ENCODE peak calls at places on chromosome 12, in four cellular contexts. Y is A549, G is endothelial cell of umbilical vein, H is GM12878. B is an unnamed sample.

GRCh38 chr12:47078733-47079364 is 572 bp upstream of the PCED1B start:
- DNase-seq in Y (peak), G (peak), H (no peak), B (no peak)

GRCh38 chr12:110197003-110197402 is 72.8 kb downstream of the IFT81 start:
- DNase-seq in Y (no peak), G (no peak), H (no peak), B (no peak)

GRCh38 chr12:93573552-93574223 is 1.2 kb downstream of the SOCS2 start:
- DNase-seq in Y (no peak), G (no peak), H (no peak), B (no peak)

GRCh38 chr12:49503674-49504180 is 35.1 kb upstream of the KCNH3 start:
- DNase-seq in Y (peak), G (peak), H (no peak), B (no peak)

GRCh38 chr12:25811656-25812126 is 146.8 kb upstream of the RASSF8 start:
- DNase-seq in Y (peak), G (peak), H (peak), B (peak)

GRCh38 chr12:6451348-6452244 is at the start of gene TAPBPL:
- DNase-seq in Y (peak), G (peak), H (peak), B (peak)

GRCh38 chr12:109822951-109823411 is 10.2 kb downstream of the TRPV4 start:
- DNase-seq in Y (peak), G (no peak), H (no peak), B (no peak)

GRCh38 chr12:51383281-51383905 is 7.8 kb downstream of the GALNT6 start:
- DNase-seq in Y (no peak), G (no peak), H (no peak), B (peak)

DNA sequence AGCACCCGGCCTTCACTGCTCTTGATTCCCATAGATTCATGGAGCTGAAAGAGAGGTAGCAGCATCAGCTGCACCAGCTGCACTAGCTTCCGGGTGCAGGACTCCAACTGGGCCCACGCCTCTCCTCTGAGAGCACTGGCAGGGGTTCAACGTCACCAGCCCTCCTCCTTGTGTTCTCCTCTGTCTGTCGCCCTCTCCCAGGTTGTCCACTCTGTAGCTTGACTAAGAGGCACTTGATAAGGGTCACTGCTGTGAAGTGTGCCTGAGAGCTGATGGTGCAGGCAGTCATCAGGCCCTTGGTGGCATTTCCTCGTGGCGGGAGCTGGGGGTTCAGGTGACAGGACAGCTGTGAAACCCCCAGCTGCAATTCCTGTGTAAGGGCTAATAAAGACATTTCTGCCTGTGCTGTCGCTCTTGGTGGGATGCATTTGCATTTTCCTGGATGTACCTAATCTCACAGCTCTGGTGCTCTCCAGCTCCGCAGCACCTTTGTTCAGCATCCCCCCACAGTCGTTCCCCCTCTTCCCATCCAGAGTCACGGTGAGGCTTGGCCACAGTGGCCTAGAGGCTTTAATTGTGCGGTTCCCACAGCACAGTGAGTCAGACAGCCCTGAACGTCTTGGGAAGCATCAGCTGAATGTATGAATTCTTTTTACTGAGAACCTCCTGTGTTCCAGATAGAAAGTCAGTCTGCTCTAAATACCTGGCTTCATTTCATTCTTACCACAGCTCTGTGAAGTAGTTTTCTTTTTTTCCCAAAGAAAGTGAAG is 28.5 kb downstream of the MLXIP start:
- DNase-seq in Y (no peak), G (no peak), H (no peak), B (no peak)
- H3K4me3 ChIP-seq in Y (no peak), G (no peak), H (no peak), B (no peak)

DNA sequence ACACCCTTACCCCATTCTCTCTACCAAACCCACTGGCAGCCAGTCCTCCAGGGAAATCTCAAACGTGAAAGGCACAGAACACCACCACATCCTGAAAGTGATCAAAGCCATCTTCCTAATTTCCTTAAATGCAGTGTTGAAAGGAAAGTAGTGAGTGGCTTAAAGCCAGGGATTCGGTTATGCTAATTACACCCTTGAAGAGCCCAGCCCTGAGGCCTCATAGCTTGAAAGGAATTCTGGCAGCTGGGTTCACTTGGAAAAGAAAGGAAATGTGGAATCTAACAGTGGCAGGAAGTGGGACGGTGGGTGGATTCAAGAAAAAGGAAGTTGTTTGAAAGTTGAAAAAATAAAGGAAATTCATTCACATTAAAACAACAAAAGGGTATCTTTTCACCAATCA is 73.0 kb upstream of the FICD start:
- DNase-seq in Y (no peak), G (no peak), H (no peak), B (no peak)
- TF ChIP-seq MAX in Y (no peak), G (no peak), H (no peak), B (no peak)

DNA sequence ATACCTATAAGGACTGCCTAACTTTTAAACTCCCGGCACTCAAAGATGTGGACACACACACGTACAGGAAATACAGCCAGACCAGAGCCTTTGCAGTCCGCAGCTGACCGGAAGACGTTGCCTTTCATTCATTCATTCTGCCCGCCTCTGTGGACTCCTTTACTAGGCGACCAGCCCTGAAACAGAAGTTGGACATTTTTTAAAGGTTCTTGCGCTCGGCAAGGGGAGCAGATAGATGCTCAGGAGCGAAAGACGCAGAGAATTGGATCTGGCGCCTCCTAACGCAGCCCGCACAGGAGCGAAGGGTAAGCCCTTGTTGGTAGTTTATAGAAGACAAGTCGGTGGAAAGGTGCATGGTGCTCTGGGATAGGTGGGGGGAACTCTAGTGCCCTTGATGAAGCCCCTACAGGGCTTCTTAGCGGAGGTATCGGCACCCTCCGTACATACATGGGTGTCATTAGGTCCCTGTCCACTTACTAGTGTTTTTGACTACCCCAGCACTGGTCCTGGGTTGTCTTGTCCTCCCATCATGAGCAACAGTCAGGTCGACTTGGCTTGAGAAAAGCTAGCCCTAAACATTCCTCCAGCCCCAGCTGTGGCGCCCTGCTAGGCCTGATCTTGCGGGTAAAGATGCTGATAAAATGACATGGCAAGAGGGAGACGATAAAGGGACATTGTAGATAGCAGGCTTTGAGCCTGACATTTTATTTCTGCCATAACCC is at the start of gene KDM2B:
- DNase-seq in Y (no peak), G (peak), H (no peak), B (peak)
- TF ChIP-seq MYC in Y (no peak), G (no peak), H (no peak), B (no peak)

DNA sequence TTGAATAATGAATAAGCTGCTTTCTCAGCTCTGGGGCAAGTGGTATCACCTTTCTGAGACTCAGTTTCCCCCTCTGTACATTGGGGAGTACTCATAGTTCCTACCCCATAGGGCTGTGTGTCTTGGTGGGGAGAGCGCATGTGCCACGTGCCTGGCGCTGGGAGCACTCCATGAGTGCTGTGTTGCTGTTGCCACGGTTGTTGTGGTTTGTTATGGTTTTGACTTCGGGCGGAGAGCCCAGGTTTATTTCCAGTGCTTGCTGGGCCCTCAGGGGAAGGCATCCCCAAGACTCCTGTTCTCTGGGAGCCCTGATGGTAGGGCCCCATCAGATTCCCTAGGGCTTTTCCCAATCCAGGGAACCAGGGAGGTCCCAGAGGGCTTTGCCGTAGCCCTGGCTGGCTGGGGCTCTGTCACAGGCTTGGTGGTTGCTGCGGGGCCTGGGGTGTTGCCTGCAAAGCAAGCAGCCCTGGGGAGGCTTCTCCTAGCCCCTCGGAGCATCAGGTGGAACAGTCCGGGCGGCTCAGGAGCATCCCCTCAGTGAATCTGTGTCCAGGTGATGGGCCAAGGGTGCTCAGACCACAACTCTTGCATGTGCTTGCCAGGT is 18.6 kb downstream of the SH2B3 start:
- DNase-seq in Y (no peak), G (no peak), H (no peak), B (no peak)
- H3K4me3 ChIP-seq in Y (no peak), G (no peak), H (no peak), B (no peak)

GRCh38 chr12:92193846-92194245 is 48.2 kb upstream of the BTG1 start:
- DNase-seq in Y (no peak), G (no peak), H (no peak), B (no peak)
- TF ChIP-seq MAX in Y (no peak), G (no peak), H (no peak), B (no peak)

GRCh38 chr12:78918221-78918620 is 53.6 kb downstream of the SYT1 start:
- DNase-seq in Y (no peak), G (no peak), H (no peak), B (no peak)
- TF ChIP-seq MYC in Y (no peak), G (no peak), H (no peak), B (no peak)

DNA sequence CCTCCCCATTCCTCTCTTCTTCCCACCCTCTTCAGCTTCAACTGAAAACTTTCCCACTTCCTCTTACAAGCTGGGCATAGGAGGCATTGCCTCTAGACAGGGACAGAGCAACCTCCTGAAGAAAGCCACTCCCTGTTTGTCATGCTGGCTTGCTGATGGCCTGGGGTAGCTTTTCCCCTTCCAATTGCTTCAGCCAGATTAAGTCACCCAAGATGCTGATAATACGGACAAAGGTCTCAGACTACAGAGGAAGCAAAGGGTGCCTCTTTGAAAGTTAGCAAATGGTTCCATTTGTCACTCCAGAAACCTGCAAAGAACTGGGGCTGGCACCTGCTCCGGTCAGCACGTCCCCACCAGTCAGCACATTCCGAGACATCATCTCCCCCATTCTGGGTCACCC is 6.0 kb downstream of the KRT2 start:
- DNase-seq in Y (no peak), G (no peak), H (no peak), B (peak)
- H3K4me3 ChIP-seq in Y (no peak), G (no peak), H (no peak), B (no peak)

DNA sequence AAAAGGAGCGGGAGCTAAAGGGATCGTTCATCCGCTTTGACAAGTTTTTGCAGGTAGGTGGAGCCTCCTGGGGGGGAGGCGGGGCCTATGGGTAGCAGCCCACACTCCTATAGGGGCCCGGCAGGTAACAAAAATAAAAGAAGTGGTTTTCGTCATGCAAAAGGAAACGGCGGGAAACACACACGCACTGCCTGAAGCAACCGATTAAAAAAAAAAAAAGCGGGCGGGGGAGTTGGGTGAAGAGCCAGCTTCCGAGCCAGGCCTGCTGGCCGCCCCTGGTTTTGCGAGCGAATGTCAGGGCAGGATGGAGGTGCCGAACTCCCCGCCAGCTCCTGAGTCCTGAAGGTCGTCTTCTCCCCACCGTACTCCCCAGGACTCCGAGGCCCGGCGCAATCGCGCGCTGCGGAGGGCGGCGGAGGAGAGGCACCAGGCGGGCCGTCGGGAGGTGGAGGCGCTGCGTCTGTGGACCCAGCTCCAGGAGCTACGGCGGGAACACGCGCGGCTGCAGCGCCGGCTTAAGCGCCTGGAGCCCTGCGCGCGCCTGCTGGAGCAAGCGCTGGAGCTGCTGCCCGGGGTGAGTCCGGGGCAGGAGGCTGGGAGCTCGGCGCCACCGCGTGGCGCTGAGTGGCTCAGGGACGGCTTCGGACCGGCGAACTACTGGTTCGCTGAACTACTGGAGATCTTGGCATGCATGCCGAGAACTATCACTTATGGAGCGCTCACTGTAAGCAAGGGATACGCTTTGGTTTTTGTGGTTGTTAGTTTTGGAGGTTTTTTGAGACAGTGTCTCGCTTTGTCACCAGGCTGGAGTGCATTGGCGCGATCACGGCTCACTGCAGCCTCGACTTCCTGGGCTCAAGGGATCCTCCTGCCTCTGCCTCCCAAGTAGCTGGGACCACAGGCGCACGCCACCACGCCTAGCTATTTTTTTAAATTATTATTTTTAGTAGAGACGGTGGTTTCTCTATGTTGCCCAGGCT is 3.6 kb downstream of the CFAP73 start:
- DNase-seq in Y (peak), G (peak), H (no peak), B (peak)
- TF ChIP-seq MAX in Y (peak), G (no peak), H (no peak), B (no peak)

GRCh38 chr12:77343291-77343690 is 277.9 kb upstream of the E2F7 start:
- DNase-seq in Y (no peak), G (no peak), H (no peak), B (no peak)

GRCh38 chr12:77349703-77350102 is 284.3 kb upstream of the E2F7 start:
- DNase-seq in Y (no peak), G (no peak), H (no peak), B (no peak)

GRCh38 chr12:77345336-77345735 is 280.0 kb upstream of the E2F7 start:
- DNase-seq in Y (no peak), G (no peak), H (no peak), B (no peak)

GRCh38 chr12:77344651-77345050 is 279.3 kb upstream of the E2F7 start:
- DNase-seq in Y (no peak), G (peak), H (no peak), B (no peak)

DNA sequence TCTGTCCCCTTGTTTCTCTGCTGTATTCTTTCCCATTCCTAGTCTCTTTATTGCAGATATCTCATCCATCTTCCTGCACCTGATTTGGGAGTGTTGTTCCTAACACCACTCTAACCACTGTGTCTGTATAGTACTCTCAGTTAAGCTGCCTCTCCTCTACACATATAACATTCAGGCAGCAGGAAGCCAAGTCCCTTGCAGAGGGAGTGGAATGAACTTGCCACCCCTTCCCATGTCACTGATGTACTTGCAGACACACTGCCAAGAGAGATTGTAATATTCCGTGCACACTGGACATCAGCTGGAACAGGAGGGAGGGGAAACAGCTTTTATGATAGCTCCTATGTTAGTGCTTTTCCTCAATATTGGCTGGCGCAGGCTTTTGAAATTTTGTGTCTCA is 281.6 kb upstream of the E2F7 start:
- DNase-seq in Y (no peak), G (no peak), H (no peak), B (no peak)
- TF ChIP-seq MYC in Y (no peak), G (no peak), H (no peak), B (no peak)

B was measured in NB4.